ENCODE peak calls at places on chromosomes 4 and X, in eight cellular contexts. One of them, this sample, is unnamed.

GRCh38 chr4:55947912-55948725 is 626 bp upstream of the CEP135 start:
- DNase-seq in ovary: no peak
- DNase-seq in lower leg skin: no peak
- DNase-seq in transverse colon: no peak
- DNase-seq in GM06990: peak; percentile 43
- DNase-seq in fibroblast of lung: peak; percentile 95
- DNase-seq in Calu3: peak; percentile 35
- DNase-seq in foreskin fibroblast: peak; percentile 94
- DNase-seq in this sample: peak; percentile 81

GRCh38 chrX:119647552-119648420 is 41.6 kb upstream of the NKRF start:
- DNase-seq in Calu3: no peak
- DNase-seq in lower leg skin: no peak
- DNase-seq in GM06990: peak; percentile 84
- DNase-seq in fibroblast of lung: no peak
- DNase-seq in transverse colon: no peak
- DNase-seq in ovary: no peak
- DNase-seq in foreskin fibroblast: no peak
- DNase-seq in this sample: no peak

GRCh38 chr4:156193116-156193515 is 239.4 kb upstream of the CTSO start:
- DNase-seq in fibroblast of lung: no peak
- DNase-seq in foreskin fibroblast: peak; percentile 20
- DNase-seq in lower leg skin: no peak
- DNase-seq in GM06990: no peak
- DNase-seq in Calu3: no peak
- DNase-seq in transverse colon: no peak
- DNase-seq in ovary: no peak
- DNase-seq in this sample: no peak

GRCh38 chr4:110359076-110359475 is 116.9 kb upstream of the ENPEP start:
- DNase-seq in transverse colon: no peak
- DNase-seq in fibroblast of lung: no peak
- DNase-seq in Calu3: no peak
- DNase-seq in GM06990: no peak
- DNase-seq in foreskin fibroblast: no peak
- DNase-seq in ovary: no peak
- DNase-seq in lower leg skin: no peak
- DNase-seq in this sample: no peak

GRCh38 chr4:85720736-85721135 is 245.8 kb downstream of the ARHGAP24 start:
- DNase-seq in ovary: no peak
- DNase-seq in GM06990: no peak
- DNase-seq in transverse colon: no peak
- DNase-seq in lower leg skin: no peak
- DNase-seq in fibroblast of lung: peak; percentile 55
- DNase-seq in foreskin fibroblast: peak; percentile 84
- DNase-seq in Calu3: peak; percentile 8
- DNase-seq in this sample: no peak

GRCh38 chr4:76011700-76012387 is 4.5 kb upstream of the CXCL9 start:
- DNase-seq in GM06990: peak; percentile 59
- DNase-seq in foreskin fibroblast: peak; percentile 92
- DNase-seq in fibroblast of lung: peak; percentile 71
- DNase-seq in Calu3: no peak
- DNase-seq in ovary: no peak
- DNase-seq in transverse colon: peak; percentile 17
- DNase-seq in lower leg skin: no peak
- DNase-seq in this sample: peak; percentile 26

GRCh38 chr4:139753686-139754085 is 88.1 kb downstream of the MGST2 start:
- DNase-seq in lower leg skin: no peak
- DNase-seq in Calu3: no peak
- DNase-seq in transverse colon: no peak
- DNase-seq in fibroblast of lung: no peak
- DNase-seq in GM06990: no peak
- DNase-seq in foreskin fibroblast: no peak
- DNase-seq in ovary: no peak
- DNase-seq in this sample: no peak

GRCh38 chrX:38516196-38516595 is 45.1 kb upstream of the TSPAN7 start:
- DNase-seq in fibroblast of lung: no peak
- DNase-seq in ovary: no peak
- DNase-seq in foreskin fibroblast: no peak
- DNase-seq in Calu3: no peak
- DNase-seq in GM06990: no peak
- DNase-seq in lower leg skin: no peak
- DNase-seq in transverse colon: no peak
- DNase-seq in this sample: no peak

GRCh38 chr4:147830987-147831386 is 99.1 kb downstream of the ARHGAP10 start:
- DNase-seq in fibroblast of lung: peak; percentile 63
- DNase-seq in lower leg skin: no peak
- DNase-seq in Calu3: no peak
- DNase-seq in GM06990: no peak
- DNase-seq in transverse colon: no peak
- DNase-seq in foreskin fibroblast: peak; percentile 86
- DNase-seq in ovary: no peak
- DNase-seq in this sample: no peak

GRCh38 chr4:89879201-89879600 is 15.5 kb upstream of the MMRN1 start:
- DNase-seq in lower leg skin: no peak
- DNase-seq in fibroblast of lung: no peak
- DNase-seq in Calu3: no peak
- DNase-seq in ovary: no peak
- DNase-seq in GM06990: no peak
- DNase-seq in transverse colon: no peak
- DNase-seq in foreskin fibroblast: no peak
- DNase-seq in this sample: no peak

GRCh38 chr4:22743290-22743689 is 50.6 kb downstream of the GBA3 start:
- DNase-seq in foreskin fibroblast: no peak
- DNase-seq in transverse colon: no peak
- DNase-seq in fibroblast of lung: no peak
- DNase-seq in ovary: no peak
- DNase-seq in Calu3: no peak
- DNase-seq in GM06990: no peak
- DNase-seq in lower leg skin: no peak
- DNase-seq in this sample: no peak
- TF ChIP-seq CTCF in foreskin fibroblast: no peak
- TF ChIP-seq CTCF in transverse colon: no peak
- TF ChIP-seq CTCF in fibroblast of lung: no peak
- TF ChIP-seq CTCF in ovary: no peak
- TF ChIP-seq CTCF in Calu3: no peak
- TF ChIP-seq CTCF in GM06990: no peak
- TF ChIP-seq CTCF in lower leg skin: no peak
- TF ChIP-seq CTCF in this sample: no peak

GRCh38 chrX:21382715-21383114 is 8.5 kb downstream of the CNKSR2 start:
- DNase-seq in Calu3: no peak
- DNase-seq in GM06990: no peak
- DNase-seq in ovary: no peak
- DNase-seq in lower leg skin: no peak
- DNase-seq in transverse colon: no peak
- DNase-seq in foreskin fibroblast: no peak
- DNase-seq in fibroblast of lung: no peak
- DNase-seq in this sample: no peak
- TF ChIP-seq CTCF in Calu3: no peak
- TF ChIP-seq CTCF in GM06990: peak; percentile 12
- TF ChIP-seq CTCF in ovary: no peak
- TF ChIP-seq CTCF in lower leg skin: no peak
- TF ChIP-seq CTCF in transverse colon: peak; percentile 23
- TF ChIP-seq CTCF in foreskin fibroblast: no peak
- TF ChIP-seq CTCF in fibroblast of lung: no peak
- TF ChIP-seq CTCF in this sample: peak; percentile 15

GRCh38 chr4:95510145-95510544 is 38.6 kb downstream of the UNC5C start:
- DNase-seq in lower leg skin: no peak
- DNase-seq in ovary: no peak
- DNase-seq in fibroblast of lung: peak; percentile 59
- DNase-seq in transverse colon: no peak
- DNase-seq in GM06990: no peak
- DNase-seq in foreskin fibroblast: peak; percentile 24
- DNase-seq in Calu3: no peak
- DNase-seq in this sample: peak; percentile 20
- TF ChIP-seq CTCF in lower leg skin: no peak
- TF ChIP-seq CTCF in ovary: peak; percentile 48
- TF ChIP-seq CTCF in fibroblast of lung: peak; percentile 37
- TF ChIP-seq CTCF in transverse colon: peak; percentile 54
- TF ChIP-seq CTCF in GM06990: peak; percentile 50
- TF ChIP-seq CTCF in foreskin fibroblast: peak; percentile 52
- TF ChIP-seq CTCF in Calu3: no peak
- TF ChIP-seq CTCF in this sample: peak; percentile 62

DNA sequence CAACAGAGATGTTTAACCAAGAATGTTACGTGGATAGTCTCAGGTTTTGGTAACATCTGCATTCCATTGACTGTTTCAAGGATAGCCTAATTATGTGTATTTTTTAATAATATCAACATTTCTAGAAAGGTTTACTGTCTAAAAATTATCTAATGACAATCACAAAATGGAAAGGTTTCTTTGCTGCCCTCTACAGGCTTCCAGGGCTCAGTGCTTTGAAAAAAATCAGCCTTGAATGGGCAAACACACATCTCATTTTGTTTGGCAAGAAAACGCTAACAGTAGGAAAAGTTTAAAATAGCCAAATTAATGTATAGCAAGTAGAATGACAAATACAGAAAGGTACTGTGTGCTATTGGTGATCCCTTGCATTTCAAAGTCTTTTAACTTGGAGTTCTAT is 223.4 kb upstream of the PRPS2 start:
- DNase-seq in transverse colon: no peak
- DNase-seq in foreskin fibroblast: peak; percentile 32
- DNase-seq in ovary: no peak
- DNase-seq in lower leg skin: no peak
- DNase-seq in fibroblast of lung: peak; percentile 18
- DNase-seq in GM06990: no peak
- DNase-seq in Calu3: peak; percentile 16
- DNase-seq in this sample: no peak
- TF ChIP-seq CTCF in transverse colon: peak; percentile 45
- TF ChIP-seq CTCF in foreskin fibroblast: peak; percentile 65
- TF ChIP-seq CTCF in ovary: no peak
- TF ChIP-seq CTCF in lower leg skin: no peak
- TF ChIP-seq CTCF in fibroblast of lung: peak; percentile 68
- TF ChIP-seq CTCF in GM06990: peak; percentile 77
- TF ChIP-seq CTCF in Calu3: peak; percentile 19
- TF ChIP-seq CTCF in this sample: peak; percentile 66

GRCh38 chr4:3767569-3768288 is 1.5 kb downstream of the ADRA2C start:
- DNase-seq in lower leg skin: no peak
- DNase-seq in transverse colon: peak; percentile 15
- DNase-seq in fibroblast of lung: no peak
- DNase-seq in foreskin fibroblast: peak; percentile 39
- DNase-seq in Calu3: peak; percentile 35
- DNase-seq in ovary: no peak
- DNase-seq in GM06990: no peak
- DNase-seq in this sample: no peak

GRCh38 chr4:3768842-3769641 is 2.9 kb downstream of the ADRA2C start:
- DNase-seq in ovary: no peak
- DNase-seq in transverse colon: no peak
- DNase-seq in foreskin fibroblast: no peak
- DNase-seq in lower leg skin: no peak
- DNase-seq in fibroblast of lung: no peak
- DNase-seq in Calu3: no peak
- DNase-seq in GM06990: no peak
- DNase-seq in this sample: no peak

GRCh38 chr4:3765271-3766206 is 646 bp upstream of the ADRA2C start:
- DNase-seq in foreskin fibroblast: peak; percentile 63
- DNase-seq in lower leg skin: no peak
- DNase-seq in transverse colon: no peak
- DNase-seq in GM06990: no peak
- DNase-seq in Calu3: peak; percentile 57
- DNase-seq in ovary: no peak
- DNase-seq in fibroblast of lung: peak; percentile 18
- DNase-seq in this sample: no peak

GRCh38 chr4:3766207-3766790 is at the start of gene ADRA2C:
- DNase-seq in foreskin fibroblast: peak; percentile 48
- DNase-seq in fibroblast of lung: no peak
- DNase-seq in Calu3: peak; percentile 46
- DNase-seq in ovary: no peak
- DNase-seq in lower leg skin: no peak
- DNase-seq in transverse colon: no peak
- DNase-seq in GM06990: no peak
- DNase-seq in this sample: no peak

GRCh38 chr4:3766791-3767561 is 791 bp downstream of the ADRA2C start:
- DNase-seq in lower leg skin: no peak
- DNase-seq in fibroblast of lung: no peak
- DNase-seq in transverse colon: no peak
- DNase-seq in Calu3: no peak
- DNase-seq in ovary: no peak
- DNase-seq in foreskin fibroblast: peak; percentile 21
- DNase-seq in GM06990: no peak
- DNase-seq in this sample: no peak
- TF ChIP-seq CTCF in lower leg skin: no peak
- TF ChIP-seq CTCF in fibroblast of lung: no peak
- TF ChIP-seq CTCF in transverse colon: no peak
- TF ChIP-seq CTCF in Calu3: no peak
- TF ChIP-seq CTCF in ovary: no peak
- TF ChIP-seq CTCF in foreskin fibroblast: no peak
- TF ChIP-seq CTCF in GM06990: no peak
- TF ChIP-seq CTCF in this sample: no peak

DNA sequence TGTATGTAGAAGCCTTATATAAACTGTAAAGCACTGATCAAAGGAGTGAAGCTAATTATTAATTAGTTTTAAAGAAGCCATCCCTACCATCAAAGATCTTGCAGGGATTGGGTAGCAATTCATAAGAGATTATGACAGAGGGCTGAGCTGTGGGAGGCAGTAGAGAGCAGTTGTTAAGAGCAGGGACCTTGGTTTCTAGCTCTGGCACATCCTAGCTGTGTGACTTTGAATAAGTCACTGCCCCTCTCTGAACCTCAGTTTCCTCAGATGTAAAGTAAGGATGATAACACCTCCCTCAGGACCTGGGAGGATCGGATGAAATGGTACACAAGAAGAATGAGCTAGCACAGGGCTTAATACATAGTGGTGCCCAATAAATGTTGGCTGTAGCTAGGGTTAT is 45.4 kb downstream of the APLN start:
- DNase-seq in foreskin fibroblast: no peak
- DNase-seq in transverse colon: no peak
- DNase-seq in ovary: no peak
- DNase-seq in Calu3: no peak
- DNase-seq in fibroblast of lung: no peak
- DNase-seq in GM06990: no peak
- DNase-seq in lower leg skin: no peak
- DNase-seq in this sample: no peak
- TF ChIP-seq CTCF in foreskin fibroblast: no peak
- TF ChIP-seq CTCF in transverse colon: no peak
- TF ChIP-seq CTCF in ovary: no peak
- TF ChIP-seq CTCF in Calu3: no peak
- TF ChIP-seq CTCF in fibroblast of lung: no peak
- TF ChIP-seq CTCF in GM06990: peak; percentile 11
- TF ChIP-seq CTCF in lower leg skin: no peak
- TF ChIP-seq CTCF in this sample: no peak

GRCh38 chrX:111568356-111568755 is 56.9 kb downstream of the SERTM2 start:
- DNase-seq in foreskin fibroblast: no peak
- DNase-seq in Calu3: no peak
- DNase-seq in lower leg skin: no peak
- DNase-seq in fibroblast of lung: no peak
- DNase-seq in transverse colon: no peak
- DNase-seq in GM06990: no peak
- DNase-seq in ovary: no peak
- DNase-seq in this sample: no peak
- TF ChIP-seq CTCF in foreskin fibroblast: no peak
- TF ChIP-seq CTCF in Calu3: no peak
- TF ChIP-seq CTCF in lower leg skin: no peak
- TF ChIP-seq CTCF in fibroblast of lung: no peak
- TF ChIP-seq CTCF in transverse colon: peak; percentile 12
- TF ChIP-seq CTCF in GM06990: peak; percentile 41
- TF ChIP-seq CTCF in ovary: no peak
- TF ChIP-seq CTCF in this sample: peak; percentile 61

GRCh38 chrX:1673337-1673736 is 58.5 kb downstream of the ASMT start:
- DNase-seq in GM06990: no peak
- DNase-seq in transverse colon: peak; percentile 28
- DNase-seq in Calu3: peak; percentile 44
- DNase-seq in fibroblast of lung: no peak
- DNase-seq in foreskin fibroblast: no peak
- DNase-seq in ovary: no peak
- DNase-seq in lower leg skin: peak; percentile 32
- DNase-seq in this sample: no peak
- TF ChIP-seq CTCF in GM06990: peak; percentile 72
- TF ChIP-seq CTCF in transverse colon: peak; percentile 54
- TF ChIP-seq CTCF in Calu3: peak; percentile 44
- TF ChIP-seq CTCF in fibroblast of lung: peak; percentile 37
- TF ChIP-seq CTCF in foreskin fibroblast: peak; percentile 61
- TF ChIP-seq CTCF in ovary: no peak
- TF ChIP-seq CTCF in lower leg skin: no peak
- TF ChIP-seq CTCF in this sample: peak; percentile 57